ENCODE peak calls at places on chromosomes 16 and 17, in five cellular contexts. One of them, this sample, is unnamed.

GRCh38 chr17:79047923-79048825 is 24.2 kb downstream of the C1QTNF1 start:
- DNase-seq in endothelial cell of umbilical vein: no peak
- DNase-seq in breast epithelium: no peak
- DNase-seq in stomach: peak; percentile 39
- DNase-seq in HCT116: no peak
- DNase-seq in this sample: peak; percentile 61

GRCh38 chr16:84312783-84313382 is 18.2 kb downstream of the WFDC1 start:
- DNase-seq in endothelial cell of umbilical vein: no peak
- DNase-seq in breast epithelium: no peak
- DNase-seq in stomach: no peak
- DNase-seq in HCT116: peak; percentile 57
- DNase-seq in this sample: peak; percentile 65

GRCh38 chr17:17781591-17782424 is 55.0 kb downstream of the SREBF1 start:
- DNase-seq in endothelial cell of umbilical vein: peak; percentile 20
- DNase-seq in breast epithelium: peak; percentile 50
- DNase-seq in stomach: peak; percentile 84
- DNase-seq in HCT116: no peak
- DNase-seq in this sample: peak; percentile 95

GRCh38 chr16:84320511-84320910 is 25.8 kb downstream of the WFDC1 start:
- DNase-seq in endothelial cell of umbilical vein: no peak
- DNase-seq in breast epithelium: no peak
- DNase-seq in stomach: no peak
- DNase-seq in HCT116: no peak
- DNase-seq in this sample: peak; percentile 18

GRCh38 chr17:44115585-44116415 is 7.6 kb downstream of the HDAC5 start:
- DNase-seq in endothelial cell of umbilical vein: peak; percentile 60
- DNase-seq in breast epithelium: no peak
- DNase-seq in stomach: no peak
- DNase-seq in HCT116: no peak
- DNase-seq in this sample: no peak

GRCh38 chr16:89174877-89175276 is 3.3 kb downstream of the CDH15 start:
- DNase-seq in endothelial cell of umbilical vein: no peak
- DNase-seq in breast epithelium: no peak
- DNase-seq in stomach: no peak
- DNase-seq in HCT116: no peak
- DNase-seq in this sample: no peak

GRCh38 chr16:4293181-4293716 is 20.4 kb upstream of the TFAP4 start:
- DNase-seq in endothelial cell of umbilical vein: no peak
- DNase-seq in breast epithelium: no peak
- DNase-seq in stomach: no peak
- DNase-seq in HCT116: no peak
- DNase-seq in this sample: no peak

GRCh38 chr16:84948855-84949610 is 62.3 kb downstream of the ZDHHC7 start:
- DNase-seq in endothelial cell of umbilical vein: no peak
- DNase-seq in breast epithelium: no peak
- DNase-seq in stomach: no peak
- DNase-seq in HCT116: no peak
- DNase-seq in this sample: no peak

GRCh38 chr17:731943-732787 is at the start of gene TLCD3A:
- DNase-seq in endothelial cell of umbilical vein: peak; percentile 35
- DNase-seq in breast epithelium: no peak
- DNase-seq in stomach: peak; percentile 87
- DNase-seq in HCT116: no peak
- DNase-seq in this sample: peak; percentile 87

GRCh38 chr17:42514867-42515266 is 21.2 kb upstream of the NAGLU start:
- DNase-seq in endothelial cell of umbilical vein: no peak
- DNase-seq in breast epithelium: no peak
- DNase-seq in stomach: no peak
- DNase-seq in HCT116: no peak
- DNase-seq in this sample: no peak

GRCh38 chr17:15377200-15377599 is 35.8 kb upstream of the TEKT3 start:
- DNase-seq in endothelial cell of umbilical vein: no peak
- DNase-seq in breast epithelium: no peak
- DNase-seq in stomach: no peak
- DNase-seq in HCT116: no peak
- DNase-seq in this sample: no peak

GRCh38 chr17:7133424-7133823 is 18.8 kb upstream of the ASGR2 start:
- DNase-seq in endothelial cell of umbilical vein: peak; percentile 27
- DNase-seq in breast epithelium: no peak
- DNase-seq in stomach: no peak
- DNase-seq in HCT116: no peak
- DNase-seq in this sample: no peak

GRCh38 chr17:7438050-7438614 is 1.2 kb upstream of the FGF11 start:
- DNase-seq in endothelial cell of umbilical vein: peak; percentile 18
- DNase-seq in breast epithelium: peak; percentile 74
- DNase-seq in stomach: peak; percentile 53
- DNase-seq in HCT116: no peak
- DNase-seq in this sample: no peak

GRCh38 chr16:77564791-77565390 is 130.1 kb upstream of the ADAMTS18 start:
- DNase-seq in endothelial cell of umbilical vein: peak; percentile 51
- DNase-seq in breast epithelium: no peak
- DNase-seq in stomach: no peak
- DNase-seq in HCT116: no peak
- DNase-seq in this sample: no peak

GRCh38 chr16:50269061-50269705 is 2.8 kb downstream of the ADCY7 start:
- DNase-seq in endothelial cell of umbilical vein: no peak
- DNase-seq in breast epithelium: no peak
- DNase-seq in stomach: no peak
- DNase-seq in HCT116: no peak
- DNase-seq in this sample: peak; percentile 46

GRCh38 chr16:65697061-65697460 is 575.2 kb upstream of the CDH11 start:
- DNase-seq in endothelial cell of umbilical vein: no peak
- DNase-seq in breast epithelium: no peak
- DNase-seq in stomach: no peak
- DNase-seq in HCT116: no peak
- DNase-seq in this sample: no peak

GRCh38 chr17:79984045-79984840 is 51.4 kb downstream of the TBC1D16 start:
- DNase-seq in endothelial cell of umbilical vein: no peak
- DNase-seq in breast epithelium: no peak
- DNase-seq in stomach: no peak
- DNase-seq in HCT116: no peak
- DNase-seq in this sample: no peak

GRCh38 chr16:83441523-83441922 is 366.3 kb upstream of the HSBP1 start:
- DNase-seq in endothelial cell of umbilical vein: peak; percentile 22
- DNase-seq in breast epithelium: no peak
- DNase-seq in stomach: no peak
- DNase-seq in HCT116: no peak
- DNase-seq in this sample: no peak

GRCh38 chr17:58352843-58353719 is 1.1 kb upstream of the SUPT4H1 start:
- DNase-seq in endothelial cell of umbilical vein: peak; percentile 49
- DNase-seq in breast epithelium: peak; percentile 48
- DNase-seq in stomach: no peak
- DNase-seq in HCT116: no peak
- DNase-seq in this sample: peak; percentile 80

GRCh38 chr17:6669479-6670212 is 18.1 kb downstream of the C17orf100 start:
- DNase-seq in endothelial cell of umbilical vein: no peak
- DNase-seq in breast epithelium: no peak
- DNase-seq in stomach: no peak
- DNase-seq in HCT116: peak; percentile 80
- DNase-seq in this sample: no peak

GRCh38 chr17:82029391-82029790 is 2.1 kb upstream of the RAC3 start:
- DNase-seq in endothelial cell of umbilical vein: no peak
- DNase-seq in breast epithelium: no peak
- DNase-seq in stomach: no peak
- DNase-seq in HCT116: no peak
- DNase-seq in this sample: no peak

GRCh38 chr16:88970539-88971065 is 6.4 kb downstream of the CBFA2T3 start:
- DNase-seq in endothelial cell of umbilical vein: no peak
- DNase-seq in breast epithelium: no peak
- DNase-seq in stomach: no peak
- DNase-seq in HCT116: no peak
- DNase-seq in this sample: no peak

GRCh38 chr17:40062347-40063033 is at the start of gene THRA:
- DNase-seq in endothelial cell of umbilical vein: no peak
- DNase-seq in breast epithelium: peak; percentile 47
- DNase-seq in stomach: peak; percentile 78
- DNase-seq in HCT116: no peak
- DNase-seq in this sample: peak; percentile 88

GRCh38 chr17:9436629-9437028 is 139.0 kb downstream of the STX8 start:
- DNase-seq in endothelial cell of umbilical vein: no peak
- DNase-seq in breast epithelium: no peak
- DNase-seq in stomach: no peak
- DNase-seq in HCT116: no peak
- DNase-seq in this sample: no peak

GRCh38 chr16:12191102-12191501 is 214.6 kb downstream of the SNX29 start:
- DNase-seq in endothelial cell of umbilical vein: no peak
- DNase-seq in breast epithelium: no peak
- DNase-seq in stomach: no peak
- DNase-seq in HCT116: no peak
- DNase-seq in this sample: peak; percentile 40

GRCh38 chr17:68771867-68772515 is 170.8 kb upstream of the FAM20A start:
- DNase-seq in endothelial cell of umbilical vein: peak; percentile 82
- DNase-seq in breast epithelium: no peak
- DNase-seq in stomach: no peak
- DNase-seq in HCT116: peak; percentile 62
- DNase-seq in this sample: no peak

GRCh38 chr17:34177642-34178041 is 77.4 kb upstream of the CCL2 start:
- DNase-seq in endothelial cell of umbilical vein: peak; percentile 90
- DNase-seq in breast epithelium: no peak
- DNase-seq in stomach: no peak
- DNase-seq in HCT116: no peak
- DNase-seq in this sample: no peak

GRCh38 chr16:20874088-20874581 is 26.0 kb downstream of the DCUN1D3 start:
- DNase-seq in endothelial cell of umbilical vein: no peak
- DNase-seq in breast epithelium: no peak
- DNase-seq in stomach: no peak
- DNase-seq in HCT116: no peak
- DNase-seq in this sample: no peak

GRCh38 chr16:65037558-65037957 is 84.3 kb downstream of the CDH11 start:
- DNase-seq in endothelial cell of umbilical vein: no peak
- DNase-seq in breast epithelium: no peak
- DNase-seq in stomach: no peak
- DNase-seq in HCT116: no peak
- DNase-seq in this sample: no peak

GRCh38 chr16:58678269-58678668 is 6.3 kb downstream of the SLC38A7 start:
- DNase-seq in endothelial cell of umbilical vein: no peak
- DNase-seq in breast epithelium: no peak
- DNase-seq in stomach: no peak
- DNase-seq in HCT116: no peak
- DNase-seq in this sample: peak; percentile 25

GRCh38 chr16:72848759-72849664 is 198.9 kb downstream of the ZFHX3 start:
- DNase-seq in endothelial cell of umbilical vein: peak; percentile 93
- DNase-seq in breast epithelium: peak; percentile 84
- DNase-seq in stomach: peak; percentile 92
- DNase-seq in HCT116: peak; percentile 56
- DNase-seq in this sample: peak; percentile 94

DNA sequence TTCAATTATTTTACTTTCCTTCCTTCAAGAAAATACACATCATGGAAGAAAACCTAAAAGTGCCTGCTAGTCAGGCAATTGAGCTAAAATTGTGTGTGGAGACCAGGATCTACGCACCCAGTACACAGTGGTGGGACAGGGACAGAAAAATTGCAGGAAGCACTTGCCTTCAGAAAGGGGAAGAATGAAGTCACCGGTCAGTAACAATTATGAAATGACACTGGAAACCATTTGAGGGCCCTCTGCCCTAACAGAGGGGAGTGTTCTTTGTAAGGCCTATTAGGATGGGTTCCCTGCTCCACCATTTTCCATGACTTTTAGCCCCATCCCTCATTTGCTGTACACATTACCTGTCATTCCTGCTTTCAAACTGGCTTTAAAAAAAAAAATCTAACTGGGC is 4.5 kb upstream of the PHAF1 start:
- DNase-seq in endothelial cell of umbilical vein: no peak
- DNase-seq in breast epithelium: no peak
- DNase-seq in stomach: no peak
- DNase-seq in HCT116: no peak
- DNase-seq in this sample: no peak
- H3K4me3 ChIP-seq in endothelial cell of umbilical vein: no peak overlapping the region
- H3K4me3 ChIP-seq in breast epithelium: no peak overlapping the region
- H3K4me3 ChIP-seq in stomach: no peak overlapping the region
- H3K4me3 ChIP-seq in HCT116: no peak overlapping the region
- H3K4me3 ChIP-seq in this sample: no peak overlapping the region

GRCh38 chr16:56041556-56042140 is 149.6 kb upstream of the GNAO1 start:
- DNase-seq in endothelial cell of umbilical vein: no peak
- DNase-seq in breast epithelium: no peak
- DNase-seq in stomach: no peak
- DNase-seq in HCT116: peak; percentile 7
- DNase-seq in this sample: no peak
- TF ChIP-seq POLR2A in endothelial cell of umbilical vein: no peak
- TF ChIP-seq POLR2A in breast epithelium: no peak
- TF ChIP-seq POLR2A in stomach: no peak
- TF ChIP-seq POLR2A in HCT116: no peak
- TF ChIP-seq POLR2A in this sample: no peak

DNA sequence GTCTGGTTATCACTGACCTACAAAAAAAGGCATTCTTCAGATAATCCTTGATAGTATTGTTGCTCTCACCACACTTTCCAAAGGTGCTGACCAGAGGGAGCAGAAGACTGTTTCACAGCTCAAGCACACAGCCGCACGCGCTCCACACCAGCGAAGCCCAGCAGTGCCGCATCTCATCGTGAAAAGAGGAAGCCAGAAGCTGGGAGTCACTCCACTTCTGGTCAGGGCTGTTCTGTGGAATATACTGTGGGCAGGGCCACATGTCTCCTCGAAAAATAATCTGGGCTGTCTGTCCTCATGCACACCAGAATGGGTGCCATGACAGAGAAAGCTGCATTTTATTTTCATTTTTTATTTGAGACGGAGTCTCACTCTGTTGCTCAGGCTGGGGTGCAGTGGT is 7.3 kb upstream of the PRSS36 start:
- DNase-seq in endothelial cell of umbilical vein: no peak
- DNase-seq in breast epithelium: no peak
- DNase-seq in stomach: no peak
- DNase-seq in HCT116: no peak
- DNase-seq in this sample: no peak
- TF ChIP-seq POLR2AphosphoS5 in endothelial cell of umbilical vein: no peak
- TF ChIP-seq POLR2AphosphoS5 in breast epithelium: no peak
- TF ChIP-seq POLR2AphosphoS5 in stomach: no peak
- TF ChIP-seq POLR2AphosphoS5 in HCT116: no peak
- TF ChIP-seq POLR2AphosphoS5 in this sample: no peak

GRCh38 chr16:3101018-3101840 is 2.1 kb upstream of the ZSCAN10 start:
- DNase-seq in endothelial cell of umbilical vein: peak; percentile 33
- DNase-seq in breast epithelium: no peak
- DNase-seq in stomach: no peak
- DNase-seq in HCT116: no peak
- DNase-seq in this sample: no peak
- H3K4me3 ChIP-seq in endothelial cell of umbilical vein: no peak overlapping the region
- H3K4me3 ChIP-seq in breast epithelium: no peak overlapping the region
- H3K4me3 ChIP-seq in stomach: no peak overlapping the region
- H3K4me3 ChIP-seq in HCT116: no peak overlapping the region
- H3K4me3 ChIP-seq in this sample: no peak overlapping the region

DNA sequence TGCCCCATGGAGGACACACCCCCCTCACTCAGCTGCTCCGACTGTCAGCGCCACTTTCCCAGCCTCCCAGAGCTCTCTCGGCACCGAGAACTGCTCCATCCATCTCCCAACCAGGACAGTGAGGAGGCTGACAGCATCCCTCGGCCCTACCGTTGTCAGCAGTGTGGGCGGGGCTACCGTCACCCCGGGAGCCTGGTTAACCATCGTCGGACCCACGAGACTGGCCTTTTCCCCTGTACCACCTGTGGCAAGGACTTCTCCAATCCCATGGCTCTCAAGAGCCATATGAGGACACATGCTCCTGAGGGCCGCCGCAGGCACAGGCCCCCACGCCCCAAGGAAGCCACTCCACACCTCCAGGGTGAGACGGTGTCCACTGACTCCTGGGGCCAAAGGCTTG is 2.1 kb downstream of the ZNF646 start:
- DNase-seq in endothelial cell of umbilical vein: no peak
- DNase-seq in breast epithelium: no peak
- DNase-seq in stomach: no peak
- DNase-seq in HCT116: no peak
- DNase-seq in this sample: peak; percentile 58
- TF ChIP-seq POLR2A in endothelial cell of umbilical vein: no peak
- TF ChIP-seq POLR2A in breast epithelium: no peak
- TF ChIP-seq POLR2A in stomach: no peak
- TF ChIP-seq POLR2A in HCT116: no peak
- TF ChIP-seq POLR2A in this sample: no peak

GRCh38 chr17:62627904-62628603 is 584 bp downstream of the MRC2 start:
- DNase-seq in endothelial cell of umbilical vein: peak; percentile 55
- DNase-seq in breast epithelium: peak; percentile 32
- DNase-seq in stomach: no peak
- DNase-seq in HCT116: no peak
- DNase-seq in this sample: peak; percentile 87
- TF ChIP-seq POLR2AphosphoS5 in endothelial cell of umbilical vein: no peak
- TF ChIP-seq POLR2AphosphoS5 in breast epithelium: no peak
- TF ChIP-seq POLR2AphosphoS5 in stomach: no peak
- TF ChIP-seq POLR2AphosphoS5 in HCT116: no peak
- TF ChIP-seq POLR2AphosphoS5 in this sample: no peak

This sample was measured in sigmoid colon.